ENCODE peak calls at places on chromosomes 13 and 19, in five cellular contexts. F, P, E, T and S are unnamed samples.

GRCh38 chr19:30593358-30593757 is 221.2 kb downstream of the ZNF536 start:
- DNase-seq in P (no peak), F (no peak), E (no peak), T (no peak), S (no peak)

GRCh38 chr13:95834134-95834765 is 157.3 kb downstream of the DNAJC3 start:
- DNase-seq in F (no peak), T (peak; percentile 47), E (peak; percentile 70), P (peak; percentile 43), S (peak; percentile 76)

GRCh38 chr19:34808566-34808965 is 35.6 kb upstream of the ZNF599 start:
- DNase-seq in E (no peak), P (no peak), T (no peak), F (no peak), S (no peak)

GRCh38 chr19:9752701-9753443 is 15.7 kb downstream of the ZNF846 start:
- DNase-seq in E (no peak), T (no peak), P (no peak), F (no peak), S (no peak)

GRCh38 chr13:27183561-27184147 is 12.0 kb upstream of the USP12 start:
- DNase-seq in F (no peak), E (no peak), T (no peak), P (no peak), S (no peak)

GRCh38 chr13:41216160-41216559 is 21.8 kb upstream of the KBTBD7 start:
- DNase-seq in P (no peak), T (no peak), E (no peak), F (no peak), S (no peak)

GRCh38 chr13:21463424-21463823 is 4.3 kb upstream of the ZDHHC20 start:
- DNase-seq in P (no peak), T (no peak), E (no peak), F (no peak), S (no peak)

GRCh38 chr13:110092869-110093268 is 214.1 kb downstream of the COL4A1 start:
- DNase-seq in P (no peak), F (no peak), E (no peak), T (no peak), S (no peak)

GRCh38 chr13:50127726-50128291 is 112.6 kb downstream of the KCNRG start:
- DNase-seq in P (no peak), E (no peak), F (no peak), T (no peak), S (peak; percentile 53)

GRCh38 chr19:2391118-2391725 is 31.2 kb downstream of the TMPRSS9 start:
- DNase-seq in T (peak; percentile 16), P (peak; percentile 6), F (no peak), E (peak; percentile 65), S (no peak)